ENCODE peak calls at places on chromosomes 11 and 22, in five cellular contexts. One of them, this sample, is unnamed.

GRCh38 chr11:117663826-117664225 is 133.2 kb downstream of the DSCAML1 start:
- DNase-seq in thoracic aorta: no peak
- DNase-seq in left ventricle myocardium inferior: no peak
- DNase-seq in fibroblast of pulmonary artery: no peak
- DNase-seq in lung: no peak
- DNase-seq in this sample: no peak

GRCh38 chr22:36617694-36618522 is 85.6 kb downstream of the CACNG2 start:
- DNase-seq in lung: no peak
- DNase-seq in fibroblast of pulmonary artery: no peak
- DNase-seq in thoracic aorta: no peak
- DNase-seq in left ventricle myocardium inferior: no peak
- DNase-seq in this sample: no peak

GRCh38 chr11:47714554-47715081 is 551 bp downstream of the AGBL2 start:
- DNase-seq in left ventricle myocardium inferior: no peak
- DNase-seq in lung: peak; percentile 29
- DNase-seq in fibroblast of pulmonary artery: peak; percentile 25
- DNase-seq in thoracic aorta: no peak
- DNase-seq in this sample: peak; percentile 12

GRCh38 chr11:95450547-95451123 is 219.6 kb upstream of the SESN3 start:
- DNase-seq in left ventricle myocardium inferior: no peak
- DNase-seq in fibroblast of pulmonary artery: peak; percentile 74
- DNase-seq in lung: no peak
- DNase-seq in thoracic aorta: no peak
- DNase-seq in this sample: no peak

GRCh38 chr22:45548991-45549736 is 46.5 kb downstream of the FBLN1 start:
- DNase-seq in thoracic aorta: peak; percentile 52
- DNase-seq in fibroblast of pulmonary artery: peak; percentile 78
- DNase-seq in left ventricle myocardium inferior: peak; percentile 42
- DNase-seq in lung: no peak
- DNase-seq in this sample: peak; percentile 87

GRCh38 chr22:44330727-44331660 is 18.2 kb upstream of the SHISAL1 start:
- DNase-seq in lung: no peak
- DNase-seq in thoracic aorta: no peak
- DNase-seq in left ventricle myocardium inferior: no peak
- DNase-seq in fibroblast of pulmonary artery: no peak
- DNase-seq in this sample: no peak

GRCh38 chr11:72642815-72643511 is 31.3 kb downstream of the PDE2A start:
- DNase-seq in fibroblast of pulmonary artery: peak; percentile 49
- DNase-seq in left ventricle myocardium inferior: peak; percentile 64
- DNase-seq in thoracic aorta: no peak
- DNase-seq in lung: peak; percentile 45
- DNase-seq in this sample: peak; percentile 51

GRCh38 chr11:129315781-129316579 is 59.7 kb upstream of the BARX2 start:
- DNase-seq in thoracic aorta: no peak
- DNase-seq in fibroblast of pulmonary artery: no peak
- DNase-seq in lung: peak; percentile 60
- DNase-seq in left ventricle myocardium inferior: no peak
- DNase-seq in this sample: peak; percentile 83

GRCh38 chr11:113994077-113994954 is 19.4 kb downstream of the HTR3A start:
- DNase-seq in fibroblast of pulmonary artery: peak; percentile 23
- DNase-seq in thoracic aorta: no peak
- DNase-seq in lung: no peak
- DNase-seq in left ventricle myocardium inferior: no peak
- DNase-seq in this sample: no peak

GRCh38 chr11:17798253-17798652 is 63.7 kb downstream of the KCNC1 start:
- DNase-seq in thoracic aorta: no peak
- DNase-seq in left ventricle myocardium inferior: peak; percentile 63
- DNase-seq in lung: no peak
- DNase-seq in fibroblast of pulmonary artery: no peak
- DNase-seq in this sample: peak; percentile 98

DNA sequence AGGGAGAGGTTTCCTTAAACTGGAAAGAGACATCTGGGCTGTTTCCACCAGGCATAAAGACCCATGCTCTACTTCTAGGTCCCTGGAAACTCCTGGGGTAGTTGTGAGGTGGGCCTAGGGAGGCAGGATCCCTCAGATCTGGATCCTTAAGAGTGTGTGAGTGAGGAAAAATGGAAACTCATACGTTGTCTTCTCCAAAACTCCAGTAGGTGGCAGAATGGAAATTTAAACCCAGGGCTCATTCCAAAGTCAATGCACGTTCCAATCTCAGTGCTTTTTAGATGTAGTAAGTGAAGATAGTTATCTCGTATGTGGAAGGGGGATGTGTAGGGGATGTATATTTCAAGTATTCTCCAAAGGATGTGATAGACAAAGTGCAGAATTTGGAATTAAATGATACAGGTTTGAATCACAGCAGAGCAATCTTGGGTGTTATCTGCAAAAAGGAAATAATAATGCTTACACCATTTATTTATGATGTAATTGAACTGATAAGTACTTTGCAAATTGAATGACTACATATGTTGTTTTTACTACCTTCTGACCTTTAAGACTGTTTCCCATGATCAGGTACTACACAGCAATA is 13.1 kb upstream of the MMP1 start:
- DNase-seq in fibroblast of pulmonary artery: peak; percentile 38
- DNase-seq in lung: no peak
- DNase-seq in thoracic aorta: no peak
- DNase-seq in left ventricle myocardium inferior: no peak
- DNase-seq in this sample: peak; percentile 67
- TF ChIP-seq CTCF in fibroblast of pulmonary artery: peak; percentile 57
- TF ChIP-seq CTCF in lung: no peak
- TF ChIP-seq CTCF in thoracic aorta: no peak
- TF ChIP-seq CTCF in left ventricle myocardium inferior: peak; percentile 32
- TF ChIP-seq CTCF in this sample: peak; percentile 58

GRCh38 chr11:115464269-115464668 is 39.9 kb downstream of the CADM1 start:
- DNase-seq in fibroblast of pulmonary artery: no peak
- DNase-seq in thoracic aorta: no peak
- DNase-seq in left ventricle myocardium inferior: no peak
- DNase-seq in lung: no peak
- DNase-seq in this sample: peak; percentile 10

GRCh38 chr11:115459563-115459962 is 44.7 kb downstream of the CADM1 start:
- DNase-seq in left ventricle myocardium inferior: no peak
- DNase-seq in lung: no peak
- DNase-seq in fibroblast of pulmonary artery: no peak
- DNase-seq in thoracic aorta: no peak
- DNase-seq in this sample: no peak

GRCh38 chr11:115462757-115463156 is 41.5 kb downstream of the CADM1 start:
- DNase-seq in lung: no peak
- DNase-seq in thoracic aorta: no peak
- DNase-seq in fibroblast of pulmonary artery: no peak
- DNase-seq in left ventricle myocardium inferior: no peak
- DNase-seq in this sample: no peak

GRCh38 chr11:115463606-115464005 is 40.6 kb downstream of the CADM1 start:
- DNase-seq in fibroblast of pulmonary artery: no peak
- DNase-seq in thoracic aorta: no peak
- DNase-seq in left ventricle myocardium inferior: no peak
- DNase-seq in lung: no peak
- DNase-seq in this sample: no peak

GRCh38 chr11:115462004-115462541 is 42.1 kb downstream of the CADM1 start:
- DNase-seq in lung: no peak
- DNase-seq in thoracic aorta: no peak
- DNase-seq in fibroblast of pulmonary artery: no peak
- DNase-seq in left ventricle myocardium inferior: peak; percentile 18
- DNase-seq in this sample: no peak
- H3K4me3 ChIP-seq in lung: no peak overlapping the region
- H3K4me3 ChIP-seq in thoracic aorta: no peak overlapping the region
- H3K4me3 ChIP-seq in fibroblast of pulmonary artery: no peak overlapping the region
- H3K4me3 ChIP-seq in left ventricle myocardium inferior: peak overlapping the region; percentile 56
- H3K4me3 ChIP-seq in this sample: no peak overlapping the region

DNA sequence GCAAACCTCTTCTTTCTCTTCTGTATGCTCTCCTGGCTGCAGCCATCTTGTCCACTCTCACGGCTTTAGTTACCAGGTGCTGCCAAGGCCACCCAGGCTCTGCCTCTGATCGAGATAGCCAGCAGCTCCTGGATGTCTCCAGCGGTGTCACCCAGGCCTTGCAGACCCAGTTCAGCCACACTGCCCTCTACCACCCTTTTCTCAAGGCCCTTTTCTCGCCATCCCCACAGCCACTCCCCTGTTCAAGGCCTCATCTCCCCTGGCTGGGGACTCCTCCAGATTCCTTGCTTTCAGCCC is 43.5 kb downstream of the GDPD5 start:
- DNase-seq in lung: no peak
- DNase-seq in thoracic aorta: no peak
- DNase-seq in fibroblast of pulmonary artery: no peak
- DNase-seq in left ventricle myocardium inferior: no peak
- DNase-seq in this sample: no peak
- TF ChIP-seq CTCF in lung: no peak
- TF ChIP-seq CTCF in thoracic aorta: no peak
- TF ChIP-seq CTCF in fibroblast of pulmonary artery: no peak
- TF ChIP-seq CTCF in left ventricle myocardium inferior: no peak
- TF ChIP-seq CTCF in this sample: no peak

DNA sequence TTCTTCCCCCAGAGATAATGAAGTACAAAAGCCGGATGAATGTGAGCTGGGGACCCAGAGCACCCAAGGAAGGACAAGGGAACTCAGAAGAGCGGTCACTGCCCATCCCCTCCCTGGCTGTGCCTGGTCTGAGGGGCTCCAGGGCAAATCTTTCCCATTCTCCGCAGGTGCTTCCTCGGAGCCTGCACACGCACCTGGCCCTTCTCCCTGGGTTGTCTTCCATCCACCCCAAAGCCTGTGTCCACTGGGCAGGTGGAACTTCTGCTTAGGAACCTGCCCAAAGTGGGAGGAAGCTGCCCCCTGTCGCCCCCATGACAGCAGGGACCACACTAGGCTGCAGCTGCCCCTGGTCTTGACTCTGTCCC is 121.0 kb upstream of the FGF3 start:
- DNase-seq in fibroblast of pulmonary artery: no peak
- DNase-seq in thoracic aorta: no peak
- DNase-seq in lung: no peak
- DNase-seq in left ventricle myocardium inferior: peak; percentile 12
- DNase-seq in this sample: no peak
- H3K4me3 ChIP-seq in fibroblast of pulmonary artery: no peak overlapping the region
- H3K4me3 ChIP-seq in thoracic aorta: peak overlapping the region; percentile 52
- H3K4me3 ChIP-seq in lung: no peak overlapping the region
- H3K4me3 ChIP-seq in left ventricle myocardium inferior: peak overlapping the region; percentile 59
- H3K4me3 ChIP-seq in this sample: no peak overlapping the region

GRCh38 chr11:86571273-86571948 is 101.0 kb downstream of the ME3 start:
- DNase-seq in fibroblast of pulmonary artery: no peak
- DNase-seq in thoracic aorta: no peak
- DNase-seq in left ventricle myocardium inferior: no peak
- DNase-seq in lung: no peak
- DNase-seq in this sample: no peak
- TF ChIP-seq CTCF in fibroblast of pulmonary artery: peak; percentile 36
- TF ChIP-seq CTCF in thoracic aorta: peak; percentile 17
- TF ChIP-seq CTCF in left ventricle myocardium inferior: peak; percentile 22
- TF ChIP-seq CTCF in lung: no peak
- TF ChIP-seq CTCF in this sample: no peak

This sample was measured in bronchial epithelial cell.